ENCODE peak calls at places on chromosomes 5 and 9, in ten cellular contexts. N is A673; I is Peyer's patch; T is left lung; Q is caudate nucleus; Z is neural progenitor cell; Y is stomach; X is CD8-positive, alpha-beta memory T cell; F is substantia nigra; P is AG04450. C is an unnamed sample.

GRCh38 chr9:109313351-109313750 is 7.5 kb downstream of the EPB41L4B start:
- DNase-seq in I (peak; percentile 65), X (no peak), F (no peak), Q (no peak), T (no peak), P (no peak), N (no peak), Z (no peak), Y (no peak), C (no peak)

GRCh38 chr9:68869020-68869419 is 144.9 kb downstream of the PRKACG start:
- DNase-seq in X (no peak), F (no peak), P (no peak), N (no peak), Z (peak; percentile 37), Y (no peak), Q (no peak), I (no peak), T (no peak), C (no peak)

GRCh38 chr9:135879619-135880018 is 27.7 kb downstream of the CAMSAP1 start:
- DNase-seq in T (no peak), F (no peak), Z (no peak), Y (peak; percentile 8), Q (no peak), I (no peak), N (no peak), X (no peak), P (no peak), C (no peak)

GRCh38 chr9:120526493-120526892 is 53.5 kb downstream of the CDK5RAP2 start:
- DNase-seq in X (no peak), P (no peak), N (no peak), Z (no peak), I (no peak), T (peak; percentile 46), Y (no peak), Q (no peak), F (no peak), C (no peak)

GRCh38 chr9:34496149-34496712 is 26.6 kb downstream of the ENHO start:
- DNase-seq in T (no peak), F (no peak), N (peak; percentile 31), Q (no peak), Z (no peak), X (no peak), I (no peak), Y (no peak), P (no peak), C (no peak)

GRCh38 chr5:134489227-134489944 is 36.1 kb upstream of the JADE2 start:
- DNase-seq in Q (no peak), T (no peak), N (no peak), F (no peak), X (no peak), Y (peak; percentile 1), Z (no peak), P (no peak), I (no peak), C (peak; percentile 23)

GRCh38 chr5:132475939-132476852 is 14.4 kb downstream of the IRF1 start:
- DNase-seq in X (peak; percentile 45), Q (no peak), T (peak; percentile 27), I (peak; percentile 80), F (no peak), N (no peak), Z (no peak), P (no peak), Y (peak; percentile 32), C (no peak)

GRCh38 chr9:19969721-19970120 is 180.9 kb upstream of the SLC24A2 start:
- DNase-seq in F (no peak), I (no peak), T (no peak), Z (no peak), Q (no peak), X (no peak), P (no peak), Y (no peak), N (no peak), C (no peak)

GRCh38 chr9:96758845-96759673 is 18.8 kb downstream of the ZNF510 start:
- DNase-seq in I (no peak), Z (no peak), X (no peak), Y (no peak), T (no peak), P (no peak), N (no peak), Q (no peak), F (no peak), C (no peak)

GRCh38 chr5:133460172-133460758 is 152.1 kb downstream of the FSTL4 start:
- DNase-seq in Z (peak; percentile 75), Q (no peak), P (no peak), F (no peak), X (no peak), Y (no peak), I (no peak), T (no peak), N (peak; percentile 44), C (no peak)

GRCh38 chr9:121699271-121700164 is 48.1 kb downstream of the DAB2IP start:
- DNase-seq in F (no peak), N (peak; percentile 56), T (peak; percentile 63), Z (peak; percentile 43), Y (peak; percentile 67), Q (no peak), I (peak; percentile 65), X (peak; percentile 70), P (no peak), C (peak; percentile 88)

GRCh38 chr9:74951725-74952151 is 974 bp downstream of the C9orf40 start:
- DNase-seq in Z (peak; percentile 58), Q (no peak), N (no peak), Y (peak; percentile 53), F (peak; percentile 32), I (peak; percentile 80), T (peak; percentile 58), X (peak; percentile 61), P (no peak), C (peak; percentile 66)

DNA sequence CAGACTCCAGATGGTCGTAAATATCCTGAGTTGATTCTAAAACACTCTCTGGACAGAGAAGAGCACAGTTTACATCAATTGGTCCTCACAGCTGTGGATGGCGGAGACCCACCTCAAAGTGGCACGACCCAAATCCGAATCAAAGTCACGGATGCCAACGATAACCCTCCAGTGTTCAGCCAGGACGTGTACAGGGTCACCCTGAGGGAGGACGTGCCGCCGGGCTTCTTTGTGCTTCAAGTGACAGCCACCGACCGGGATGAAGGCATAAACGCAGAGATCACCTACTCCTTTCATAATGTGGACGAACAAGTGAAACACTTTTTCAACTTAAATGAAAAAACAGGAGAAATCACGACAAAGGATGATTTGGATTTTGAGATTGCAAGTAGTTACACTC is 891 bp downstream of the PCDHGB2 start:
- DNase-seq in F (no peak), Z (no peak), I (no peak), N (no peak), P (no peak), X (no peak), Y (no peak), T (no peak), Q (no peak), C (no peak)
- H3K27ac ChIP-seq in F (no peak overlapping the region), Z (no peak overlapping the region), I (no peak overlapping the region), N (no peak overlapping the region), P (no peak overlapping the region), X (no peak overlapping the region), Y (no peak overlapping the region), T (no peak overlapping the region), Q (no peak overlapping the region), C (no peak overlapping the region)

GRCh38 chr9:128987800-128988199 is 40.3 kb downstream of the NUP188 start:
- DNase-seq in F (no peak), T (no peak), Y (no peak), I (no peak), Q (no peak), Z (no peak), P (peak; percentile 41), N (no peak), X (no peak), C (peak; percentile 87)
- H3K27ac ChIP-seq in F (peak overlapping the region; percentile 8), T (no peak overlapping the region), Y (no peak overlapping the region), I (no peak overlapping the region), Q (peak overlapping the region; percentile 11), Z (no peak overlapping the region), P (no peak overlapping the region), N (no peak overlapping the region), X (no peak overlapping the region), C (peak overlapping the region; percentile 92)

GRCh38 chr5:10703676-10704075 is 57.4 kb downstream of the DAP start:
- DNase-seq in X (no peak), Z (no peak), T (no peak), Q (no peak), P (no peak), F (no peak), Y (peak; percentile 75), N (no peak), I (peak; percentile 77), C (no peak)
- H3K27ac ChIP-seq in X (no peak overlapping the region), Z (no peak overlapping the region), T (no peak overlapping the region), Q (no peak overlapping the region), P (peak overlapping the region; percentile 47), F (no peak overlapping the region), Y (peak overlapping the region; percentile 68), N (no peak overlapping the region), I (no peak overlapping the region), C (no peak overlapping the region)

GRCh38 chr5:179906795-179907569 is 715 bp downstream of the TBC1D9B start:
- DNase-seq in Z (peak; percentile 69), Q (no peak), T (peak; percentile 44), I (peak; percentile 65), F (no peak), N (peak; percentile 12), X (no peak), P (no peak), Y (peak; percentile 44), C (peak; percentile 82)
- H3K27ac ChIP-seq in Z (no peak overlapping the region), Q (no peak overlapping the region), T (peak overlapping the region; percentile 39), I (peak overlapping the region; percentile 74), F (peak overlapping the region; percentile 59), N (no peak overlapping the region), X (peak overlapping the region; percentile 51), P (no peak overlapping the region), Y (peak overlapping the region; percentile 64), C (no peak overlapping the region)

DNA sequence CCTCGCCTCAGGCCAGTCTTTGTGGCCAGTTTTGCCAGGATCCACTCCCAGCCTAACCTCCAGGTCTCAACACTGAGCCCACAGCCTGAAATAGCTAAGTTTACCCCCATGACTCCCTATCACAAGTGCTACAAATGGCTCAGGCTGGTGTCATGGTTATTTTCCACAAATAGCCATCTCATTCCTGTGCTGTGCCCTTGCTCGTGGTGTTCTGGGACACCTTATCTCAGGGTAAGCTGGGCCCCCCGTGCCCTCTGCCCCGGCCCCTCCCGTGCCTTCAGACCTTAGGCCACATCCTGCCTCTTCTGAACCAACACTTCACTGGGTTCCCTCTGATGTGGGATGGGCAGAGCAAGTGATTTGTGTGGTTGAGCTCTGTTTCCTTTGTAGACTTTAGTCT is 84.8 kb upstream of the CTNNA1 start:
- DNase-seq in P (no peak), F (no peak), Z (no peak), I (no peak), Q (no peak), X (peak; percentile 72), T (no peak), Y (peak; percentile 26), N (no peak), C (no peak)
- H3K27ac ChIP-seq in P (no peak overlapping the region), F (no peak overlapping the region), Z (no peak overlapping the region), I (no peak overlapping the region), Q (no peak overlapping the region), X (no peak overlapping the region), T (no peak overlapping the region), Y (no peak overlapping the region), N (no peak overlapping the region), C (no peak overlapping the region)

GRCh38 chr5:136749016-136749415 is 383.7 kb upstream of the TRPC7 start:
- DNase-seq in N (no peak), I (no peak), Y (no peak), T (no peak), Q (no peak), X (no peak), P (no peak), F (no peak), Z (no peak), C (no peak)
- H3K27ac ChIP-seq in N (no peak overlapping the region), I (no peak overlapping the region), Y (no peak overlapping the region), T (no peak overlapping the region), Q (no peak overlapping the region), X (no peak overlapping the region), P (no peak overlapping the region), F (no peak overlapping the region), Z (no peak overlapping the region), C (no peak overlapping the region)

GRCh38 chr9:131737426-131737825 is 2.5 kb downstream of the RAPGEF1 start:
- DNase-seq in P (no peak), X (no peak), I (no peak), N (no peak), Z (no peak), T (no peak), F (no peak), Q (no peak), Y (no peak), C (no peak)
- H3K27ac ChIP-seq in P (no peak overlapping the region), X (no peak overlapping the region), I (peak overlapping the region; percentile 89), N (no peak overlapping the region), Z (no peak overlapping the region), T (no peak overlapping the region), F (no peak overlapping the region), Q (peak overlapping the region; percentile 13), Y (peak overlapping the region; percentile 79), C (no peak overlapping the region)